ENCODE peak calls at places on chromosomes 11 and 22, in ten cellular contexts. W is Daoy; C is astrocyte of the spinal cord; Y is SK-MEL-5; I is neural crest cell; M is GM03348; F is DMS 273 treated with DMSO at 0.1 percent for 48 hours; K is pulmonary artery endothelial cell; X is stimulated activated CD4-positive, alpha-beta T cell treated with anti-CD3 and anti-CD28 coated beads, Interleukin-1b, Interleukin-23, amount 100 ng/mL, for 48 hours; V is lung microvascular endothelial cell. N is an unnamed sample.

GRCh38 chr11:34317666-34318065 is 40.1 kb downstream of the ABTB2 start:
- DNase-seq in W (no peak), C (no peak), Y (no peak), I (no peak), M (no peak), F (no peak), K (no peak), X (no peak), V (no peak), N (no peak)

GRCh38 chr11:38296211-38296776 is 1698.3 kb upstream of the RAG2 start:
- DNase-seq in W (no peak), C (no peak), Y (no peak), I (no peak), M (peak), F (no peak), K (no peak), X (no peak), V (no peak), N (no peak)

GRCh38 chr22:30354644-30355043 is 2.0 kb downstream of the SF3A1 start:
- DNase-seq in W (no peak), C (no peak), Y (no peak), I (no peak), M (no peak), F (no peak), K (no peak), X (no peak), V (no peak), N (no peak)

GRCh38 chr11:61293869-61294716 is 1.0 kb downstream of the VWCE start:
- DNase-seq in W (peak), C (peak), Y (no peak), I (peak), M (peak), F (peak), K (no peak), X (peak), V (peak), N (peak)

GRCh38 chr22:40721266-40721665 is 42.0 kb downstream of the MCHR1 start:
- DNase-seq in W (peak), C (peak), Y (peak), I (peak), M (no peak), F (peak), K (no peak), X (no peak), V (peak), N (no peak)

GRCh38 chr11:62088331-62088933 is 35.4 kb upstream of the INCENP start:
- DNase-seq in W (no peak), C (peak), Y (no peak), I (no peak), M (no peak), F (no peak), K (no peak), X (no peak), V (no peak), N (no peak)

GRCh38 chr22:48181168-48181955 is 1418.9 kb downstream of the TBC1D22A start:
- DNase-seq in W (no peak), C (no peak), Y (no peak), I (no peak), M (no peak), F (no peak), K (no peak), X (no peak), V (no peak), N (no peak)

GRCh38 chr11:80473562-80473961 is 1032.7 kb upstream of the TENM4 start:
- DNase-seq in W (no peak), C (no peak), Y (no peak), I (no peak), M (no peak), F (no peak), K (no peak), X (no peak), V (no peak), N (no peak)

GRCh38 chr22:32920032-32920628 is 118.6 kb downstream of the TIMP3 start:
- DNase-seq in W (peak), C (no peak), Y (peak), I (no peak), M (peak), F (no peak), K (no peak), X (no peak), V (no peak), N (no peak)

GRCh38 chr11:6319879-6320410 is 356 bp downstream of the CAVIN3 start:
- DNase-seq in W (peak), C (peak), Y (peak), I (peak), M (peak), F (no peak), K (peak), X (peak), V (peak), N (peak)

GRCh38 chr11:70582886-70583641 is 184.7 kb downstream of the CTTN start:
- DNase-seq in W (no peak), C (no peak), Y (no peak), I (no peak), M (no peak), F (no peak), K (no peak), X (no peak), V (no peak), N (no peak)

GRCh38 chr22:25774575-25775026 is 32.6 kb downstream of the MYO18B start:
- DNase-seq in W (no peak), C (no peak), Y (peak), I (peak), M (peak), F (no peak), K (no peak), X (no peak), V (no peak), N (peak)

GRCh38 chr11:90252053-90252452 is 29.2 kb upstream of the CHORDC1 start:
- DNase-seq in W (no peak), C (no peak), Y (no peak), I (no peak), M (no peak), F (no peak), K (no peak), X (no peak), V (peak), N (peak)

GRCh38 chr11:62538470-62539237 is 8.0 kb downstream of the AHNAK start:
- DNase-seq in W (no peak), C (no peak), Y (no peak), I (no peak), M (no peak), F (no peak), K (no peak), X (no peak), V (peak), N (no peak)

GRCh38 chr11:126129681-126130671 is 67.3 kb upstream of the CDON start:
- DNase-seq in W (no peak), C (no peak), Y (no peak), I (no peak), M (no peak), F (peak), K (no peak), X (no peak), V (no peak), N (no peak)

GRCh38 chr11:6736495-6737121 is 35.2 kb downstream of the OR2AG2 start:
- DNase-seq in W (peak), C (peak), Y (no peak), I (no peak), M (no peak), F (no peak), K (no peak), X (no peak), V (no peak), N (no peak)

GRCh38 chr11:36501236-36501635 is 8.8 kb downstream of the TRAF6 start:
- DNase-seq in W (no peak), C (no peak), Y (no peak), I (no peak), M (no peak), F (no peak), K (no peak), X (no peak), V (no peak), N (no peak)

GRCh38 chr11:97965849-97966646 is 1054.7 kb upstream of the CNTN5 start:
- DNase-seq in W (peak), C (peak), Y (no peak), I (no peak), M (peak), F (no peak), K (peak), X (no peak), V (peak), N (peak)

GRCh38 chr22:24466831-24467249 is 28.3 kb upstream of the UPB1 start:
- DNase-seq in W (peak), C (peak), Y (peak), I (no peak), M (peak), F (no peak), K (peak), X (no peak), V (peak), N (peak)

GRCh38 chr11:91248199-91248807 is 976.3 kb upstream of the FAT3 start:
- DNase-seq in W (no peak), C (peak), Y (peak), I (peak), M (peak), F (no peak), K (no peak), X (no peak), V (peak), N (peak)

N was measured in dermis blood vessel endothelial cell.